ENCODE peak calls at places on chromosome 22, in seven cellular contexts. M is HAP-1, S is uterus, Y is mucosa of gallbladder, K is GM13977, T is NCI-H1092, L is NCI-H748 treated with DMSO at 0.1 percent for 48 hours. X is an unnamed sample.

GRCh38 chr22:37558815-37559214 is 1.5 kb upstream of the CDC42EP1 start:
- DNase-seq in M (no peak), S (no peak), Y (no peak), K (no peak), T (no peak), L (no peak), X (no peak)

GRCh38 chr22:27757928-27758525 is 43.5 kb downstream of the MN1 start:
- DNase-seq in M (no peak), S (no peak), Y (no peak), K (no peak), T (no peak), L (no peak), X (no peak)

GRCh38 chr22:24120029-24120428 is 61.3 kb upstream of the SUSD2 start:
- DNase-seq in M (no peak), S (no peak), Y (no peak), K (no peak), T (no peak), L (no peak), X (no peak)

GRCh38 chr22:46051646-46052045 is 74.7 kb upstream of the WNT7B start:
- DNase-seq in M (no peak), S (peak; percentile 23), Y (no peak), K (no peak), T (no peak), L (no peak), X (no peak)

GRCh38 chr22:37173709-37174108 is 14.3 kb downstream of the C1QTNF6 start:
- DNase-seq in M (no peak), S (no peak), Y (no peak), K (no peak), T (no peak), L (no peak), X (no peak)

GRCh38 chr22:45866398-45867117 is 110.4 kb downstream of the WNT7B start:
- DNase-seq in M (peak; percentile 6), S (no peak), Y (no peak), K (no peak), T (no peak), L (no peak), X (no peak)

GRCh38 chr22:41445171-41446056 is 1.2 kb downstream of the TOB2 start:
- DNase-seq in M (peak; percentile 74), S (peak; percentile 32), Y (no peak), K (no peak), T (no peak), L (peak; percentile 21), X (no peak)

GRCh38 chr22:38016182-38017078 is 32.1 kb upstream of the SOX10 start:
- DNase-seq in M (peak; percentile 57), S (no peak), Y (peak; percentile 62), K (no peak), T (no peak), L (no peak), X (no peak)

GRCh38 chr22:19869497-19870152 is 15.0 kb upstream of the GNB1L start:
- DNase-seq in M (peak; percentile 7), S (no peak), Y (no peak), K (no peak), T (no peak), L (no peak), X (no peak)

GRCh38 chr22:26589845-26590524 is at the start of gene TPST2:
- DNase-seq in M (peak; percentile 83), S (peak; percentile 68), Y (peak; percentile 77), K (peak; percentile 90), T (peak; percentile 67), L (peak; percentile 33), X (peak; percentile 54)

GRCh38 chr22:20420157-20420842 is 17.3 kb downstream of the SCARF2 start:
- DNase-seq in M (no peak), S (no peak), Y (no peak), K (no peak), T (no peak), L (no peak), X (no peak)